ENCODE peak calls at places on chromosomes 2 and 18, in four cellular contexts. One of them, this sample, is unnamed. For H3K36me3, the result is how much of the 10 kb centered on the place peaks cover.

GRCh38 chr2:233449071-233449901 is 95.0 kb downstream of the DGKD start:
- DNase-seq in HepG2: no peak
- DNase-seq in fibroblast of lung: peak
- DNase-seq in psoas muscle: peak
- DNase-seq in this sample: peak

GRCh38 chr2:180327185-180327584 is 320.1 kb upstream of the CWC22 start:
- DNase-seq in HepG2: no peak
- DNase-seq in fibroblast of lung: no peak
- DNase-seq in psoas muscle: no peak
- DNase-seq in this sample: no peak

GRCh38 chr2:120486946-120487345 is 141.0 kb downstream of the INHBB start:
- DNase-seq in HepG2: peak
- DNase-seq in fibroblast of lung: no peak
- DNase-seq in psoas muscle: peak
- DNase-seq in this sample: no peak

GRCh38 chr18:70113511-70113910 is 92.0 kb downstream of the RTTN start:
- DNase-seq in HepG2: no peak
- DNase-seq in fibroblast of lung: no peak
- DNase-seq in psoas muscle: no peak
- DNase-seq in this sample: no peak

GRCh38 chr2:95231723-95232122 is 24.4 kb downstream of the ZNF892 start:
- DNase-seq in HepG2: peak
- DNase-seq in fibroblast of lung: peak
- DNase-seq in psoas muscle: peak
- DNase-seq in this sample: no peak

GRCh38 chr2:29334723-29335122 is 219.5 kb downstream of the CLIP4 start:
- DNase-seq in HepG2: no peak
- DNase-seq in fibroblast of lung: no peak
- DNase-seq in psoas muscle: no peak
- DNase-seq in this sample: no peak

GRCh38 chr2:115160523-115161521 is 718.4 kb downstream of the DPP10 start:
- DNase-seq in HepG2: peak
- DNase-seq in fibroblast of lung: no peak
- DNase-seq in psoas muscle: peak
- DNase-seq in this sample: no peak

GRCh38 chr18:38243291-38243690 is 677.7 kb upstream of the CELF4 start:
- DNase-seq in HepG2: no peak
- DNase-seq in fibroblast of lung: no peak
- DNase-seq in psoas muscle: no peak
- DNase-seq in this sample: no peak

GRCh38 chr2:217510790-217511291 is 492.0 kb downstream of the TNS1 start:
- DNase-seq in HepG2: peak
- DNase-seq in fibroblast of lung: peak
- DNase-seq in psoas muscle: peak
- DNase-seq in this sample: peak

GRCh38 chr2:236608710-236609109 is 39.1 kb downstream of the ACKR3 start:
- DNase-seq in HepG2: no peak
- DNase-seq in fibroblast of lung: peak
- DNase-seq in psoas muscle: no peak
- DNase-seq in this sample: no peak

GRCh38 chr2:220682616-220683015 is 889.5 kb downstream of the EPHA4 start:
- DNase-seq in HepG2: no peak
- DNase-seq in fibroblast of lung: peak
- DNase-seq in psoas muscle: no peak
- DNase-seq in this sample: no peak

GRCh38 chr2:236572482-236572881 is 2.9 kb downstream of the ACKR3 start:
- DNase-seq in HepG2: no peak
- DNase-seq in fibroblast of lung: no peak
- DNase-seq in psoas muscle: peak
- DNase-seq in this sample: peak

GRCh38 chr2:9601397-9601796 is 29.4 kb downstream of the YWHAQ start:
- DNase-seq in HepG2: no peak
- DNase-seq in fibroblast of lung: no peak
- DNase-seq in psoas muscle: no peak
- DNase-seq in this sample: no peak

GRCh38 chr2:161033059-161033660 is 127.1 kb upstream of the TANK start:
- DNase-seq in HepG2: no peak
- DNase-seq in fibroblast of lung: no peak
- DNase-seq in psoas muscle: no peak
- DNase-seq in this sample: no peak

GRCh38 chr2:2838548-2838845 is 507.4 kb upstream of the MYT1L start:
- DNase-seq in HepG2: no peak
- DNase-seq in fibroblast of lung: no peak
- DNase-seq in psoas muscle: no peak
- DNase-seq in this sample: peak

GRCh38 chr18:3037423-3037915 is 24.5 kb upstream of the LPIN2 start:
- DNase-seq in HepG2: peak
- DNase-seq in fibroblast of lung: peak
- DNase-seq in psoas muscle: no peak
- DNase-seq in this sample: no peak

GRCh38 chr2:240126731-240127130 is 9.4 kb downstream of the COPS9 start:
- DNase-seq in HepG2: no peak
- DNase-seq in fibroblast of lung: no peak
- DNase-seq in psoas muscle: no peak
- DNase-seq in this sample: no peak

GRCh38 chr2:98730053-98730850 is 680 bp downstream of the MGAT4A start:
- DNase-seq in HepG2: peak
- DNase-seq in fibroblast of lung: no peak
- DNase-seq in psoas muscle: peak
- DNase-seq in this sample: no peak

GRCh38 chr18:26685438-26686173 is 137.3 kb upstream of the KCTD1 start:
- DNase-seq in HepG2: peak
- DNase-seq in fibroblast of lung: no peak
- DNase-seq in psoas muscle: no peak
- DNase-seq in this sample: no peak

GRCh38 chr18:31592520-31593157 is 962 bp downstream of the TTR start:
- DNase-seq in HepG2: no peak
- DNase-seq in fibroblast of lung: no peak
- DNase-seq in psoas muscle: no peak
- DNase-seq in this sample: no peak

GRCh38 chr2:26583381-26583911 is 57.7 kb downstream of the CIB4 start:
- DNase-seq in HepG2: no peak
- DNase-seq in fibroblast of lung: no peak
- DNase-seq in psoas muscle: no peak
- DNase-seq in this sample: peak

GRCh38 chr2:218398437-218399390 is 954 bp upstream of the CTDSP1 start:
- DNase-seq in HepG2: peak
- DNase-seq in fibroblast of lung: peak
- DNase-seq in psoas muscle: peak
- DNase-seq in this sample: peak

GRCh38 chr2:219492575-219492974 is 6.1 kb upstream of the GMPPA start:
- DNase-seq in HepG2: peak
- DNase-seq in fibroblast of lung: no peak
- DNase-seq in psoas muscle: no peak
- DNase-seq in this sample: no peak

GRCh38 chr2:6186332-6187100 is 494.3 kb downstream of the SOX11 start:
- DNase-seq in HepG2: peak
- DNase-seq in fibroblast of lung: peak
- DNase-seq in psoas muscle: no peak
- DNase-seq in this sample: no peak

GRCh38 chr2:7165736-7166135 is 248.5 kb downstream of the RNF144A start:
- DNase-seq in HepG2: no peak
- DNase-seq in fibroblast of lung: peak
- DNase-seq in psoas muscle: no peak
- DNase-seq in this sample: no peak

GRCh38 chr2:118539290-118539689 is 308.2 kb downstream of the EN1 start:
- DNase-seq in HepG2: peak
- DNase-seq in fibroblast of lung: peak
- DNase-seq in psoas muscle: peak
- DNase-seq in this sample: no peak

GRCh38 chr2:15722980-15723379 is 131.3 kb downstream of the DDX1 start:
- DNase-seq in HepG2: no peak
- DNase-seq in fibroblast of lung: no peak
- DNase-seq in psoas muscle: no peak
- DNase-seq in this sample: no peak

GRCh38 chr18:5546660-5547059 is 2.9 kb upstream of the EPB41L3 start:
- DNase-seq in HepG2: no peak
- DNase-seq in fibroblast of lung: peak
- DNase-seq in psoas muscle: peak
- DNase-seq in this sample: no peak

GRCh38 chr2:3126686-3127278 is 250.8 kb downstream of the EIPR1 start:
- DNase-seq in HepG2: no peak
- DNase-seq in fibroblast of lung: no peak
- DNase-seq in psoas muscle: no peak
- DNase-seq in this sample: no peak

GRCh38 chr2:72023678-72024390 is 123.8 kb downstream of the CYP26B1 start:
- DNase-seq in HepG2: no peak
- DNase-seq in fibroblast of lung: no peak
- DNase-seq in psoas muscle: no peak
- DNase-seq in this sample: no peak

GRCh38 chr2:55609931-55610578 is 7.4 kb downstream of the PPP4R3B start:
- DNase-seq in HepG2: peak
- DNase-seq in fibroblast of lung: no peak
- DNase-seq in psoas muscle: no peak
- DNase-seq in this sample: no peak
- TF ChIP-seq CTCF in HepG2: no peak
- TF ChIP-seq CTCF in fibroblast of lung: no peak
- TF ChIP-seq CTCF in psoas muscle: no peak
- TF ChIP-seq CTCF in this sample: no peak

DNA sequence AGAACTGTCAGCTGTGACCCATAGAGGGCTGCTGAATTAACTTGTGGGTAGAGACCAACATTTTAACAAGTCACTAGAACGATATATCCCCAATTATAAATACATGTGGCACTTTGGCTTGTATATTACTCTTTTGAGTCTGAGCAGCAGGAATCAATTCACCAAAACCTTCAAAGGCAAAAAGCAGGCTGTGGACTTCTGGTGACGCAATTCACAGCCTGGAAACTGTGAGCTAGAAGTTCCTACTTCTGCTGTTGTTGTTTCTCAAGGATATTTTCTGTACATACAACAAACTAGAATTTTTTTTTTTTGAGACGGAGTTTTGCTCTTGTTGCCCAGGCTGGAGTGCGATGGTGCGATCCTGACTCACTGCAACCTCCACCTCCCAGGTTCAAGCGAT is 37.3 kb downstream of the PTCD3 start:
- DNase-seq in HepG2: no peak
- DNase-seq in fibroblast of lung: no peak
- DNase-seq in psoas muscle: no peak
- DNase-seq in this sample: no peak
- H3K36me3 ChIP-seq in HepG2: under half
- H3K36me3 ChIP-seq in fibroblast of lung: under half
- H3K36me3 ChIP-seq in psoas muscle: half or more
- H3K36me3 ChIP-seq in this sample: half or more

GRCh38 chr2:204570449-204570848 is 25.2 kb downstream of the PARD3B start:
- DNase-seq in HepG2: no peak
- DNase-seq in fibroblast of lung: no peak
- DNase-seq in psoas muscle: no peak
- DNase-seq in this sample: no peak

GRCh38 chr2:204574473-204574872 is 29.2 kb downstream of the PARD3B start:
- DNase-seq in HepG2: no peak
- DNase-seq in fibroblast of lung: no peak
- DNase-seq in psoas muscle: no peak
- DNase-seq in this sample: no peak

GRCh38 chr2:204575463-204575862 is 30.2 kb downstream of the PARD3B start:
- DNase-seq in HepG2: no peak
- DNase-seq in fibroblast of lung: no peak
- DNase-seq in psoas muscle: no peak
- DNase-seq in this sample: no peak

GRCh38 chr2:204571911-204572310 is 26.6 kb downstream of the PARD3B start:
- DNase-seq in HepG2: no peak
- DNase-seq in fibroblast of lung: no peak
- DNase-seq in psoas muscle: no peak
- DNase-seq in this sample: no peak

DNA sequence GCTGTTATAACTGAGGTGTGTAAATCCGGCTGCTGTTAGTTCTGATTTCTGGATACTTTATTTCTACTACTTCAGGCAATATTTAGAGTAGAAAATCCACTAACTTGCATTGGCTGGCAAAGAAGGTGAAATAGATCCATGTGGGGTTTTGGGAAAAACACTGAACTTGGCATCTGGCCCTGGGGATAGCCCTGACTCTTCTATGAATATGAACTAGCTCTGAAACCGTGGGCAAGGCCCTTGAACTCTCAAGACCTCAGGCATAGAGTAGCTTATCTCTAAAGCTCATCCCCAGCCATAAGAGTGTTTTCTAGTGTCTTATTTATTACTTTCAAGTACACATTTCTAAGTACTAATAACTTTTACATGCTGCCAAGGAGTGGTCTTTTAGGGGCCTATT is 25.8 kb downstream of the PARD3B start:
- DNase-seq in HepG2: no peak
- DNase-seq in fibroblast of lung: no peak
- DNase-seq in psoas muscle: no peak
- DNase-seq in this sample: no peak
- TF ChIP-seq CTCF in HepG2: no peak
- TF ChIP-seq CTCF in fibroblast of lung: no peak
- TF ChIP-seq CTCF in psoas muscle: no peak
- TF ChIP-seq CTCF in this sample: no peak

DNA sequence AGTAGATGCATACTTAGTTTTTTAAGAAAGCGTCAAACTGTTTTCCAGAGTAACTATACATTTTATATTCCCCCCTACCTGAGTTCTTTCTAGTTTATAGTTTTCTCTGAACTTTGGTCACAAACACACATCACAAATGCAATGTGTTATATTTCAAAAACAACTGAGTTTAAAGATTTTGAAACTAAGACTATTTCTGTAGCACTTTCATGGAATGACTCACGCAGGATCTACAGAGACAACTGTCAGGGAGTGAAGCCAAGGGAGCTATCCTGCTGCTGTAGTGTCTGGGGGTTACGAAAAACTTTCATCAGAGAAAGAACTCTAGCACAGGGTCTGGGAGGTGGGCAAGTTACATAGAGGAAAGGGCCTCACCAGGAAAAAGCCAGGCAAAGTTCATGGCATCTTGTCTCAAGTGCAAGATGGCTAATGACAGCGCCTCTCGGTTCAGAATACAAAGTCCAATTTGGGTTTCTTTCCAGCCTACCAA is 66.8 kb downstream of the UXS1 start:
- DNase-seq in HepG2: peak
- DNase-seq in fibroblast of lung: no peak
- DNase-seq in psoas muscle: no peak
- DNase-seq in this sample: no peak
- H3K36me3 ChIP-seq in HepG2: under half
- H3K36me3 ChIP-seq in fibroblast of lung: under half
- H3K36me3 ChIP-seq in psoas muscle: under half
- H3K36me3 ChIP-seq in this sample: under half

DNA sequence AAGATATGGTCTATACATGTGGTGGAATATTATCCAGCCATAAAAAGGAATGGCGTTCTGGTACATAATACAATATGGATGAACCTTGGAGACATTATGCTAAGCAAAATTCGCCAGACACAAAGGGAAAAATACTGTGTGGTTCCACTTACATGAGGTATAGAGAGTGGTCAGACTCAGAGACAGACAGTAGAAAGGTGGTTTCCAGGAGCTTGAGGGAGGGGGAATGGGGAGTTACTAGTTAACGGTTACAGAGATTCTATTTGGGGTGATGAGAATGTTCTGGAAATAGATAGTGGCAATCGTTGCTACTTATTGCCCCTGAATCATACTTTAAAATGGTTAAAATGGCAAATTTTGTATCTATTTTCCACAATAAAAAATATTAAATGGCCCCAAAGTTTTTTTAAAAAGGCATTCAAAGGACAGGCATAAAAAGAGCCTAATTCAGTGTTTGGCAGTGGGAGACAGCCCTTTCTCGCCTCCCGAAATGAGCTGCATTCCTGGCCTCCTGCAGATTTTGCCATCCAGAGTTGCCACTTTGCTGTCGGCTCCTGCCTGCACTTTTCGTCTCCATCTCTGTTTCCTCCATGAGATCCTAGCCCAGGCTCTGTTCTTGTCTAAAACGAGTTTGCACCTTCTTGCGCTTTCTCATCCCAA is 13.5 kb downstream of the TNFRSF11A start:
- DNase-seq in HepG2: no peak
- DNase-seq in fibroblast of lung: no peak
- DNase-seq in psoas muscle: no peak
- DNase-seq in this sample: no peak
- TF ChIP-seq CTCF in HepG2: no peak
- TF ChIP-seq CTCF in fibroblast of lung: no peak
- TF ChIP-seq CTCF in psoas muscle: no peak
- TF ChIP-seq CTCF in this sample: no peak

This sample was measured in ascending aorta.